ENCODE peak calls at places on chromosomes 5 and 9, in six cellular contexts. N is IMR-90, R is AG10803, F is neural progenitor cell, J is foreskin fibroblast, P is HEK293T. Z is an unnamed sample.

GRCh38 chr5:90640484-90641059 is 82.0 kb downstream of the ADGRV1 start:
- DNase-seq in N (no peak), R (no peak), F (peak), J (no peak), P (no peak), Z (peak)

GRCh38 chr9:113719919-113720318 is 156.2 kb upstream of the ZNF618 start:
- DNase-seq in N (no peak), R (no peak), F (no peak), J (no peak), P (no peak), Z (no peak)

GRCh38 chr5:178502401-178503100 is 87.6 kb downstream of the COL23A1 start:
- DNase-seq in N (no peak), R (peak), F (no peak), J (no peak), P (no peak), Z (no peak)

GRCh38 chr5:150485770-150486401 is 22.0 kb upstream of the NDST1 start:
- DNase-seq in N (peak), R (peak), F (peak), J (peak), P (peak), Z (peak)

GRCh38 chr9:8486095-8486494 is 686.5 kb upstream of the DMAC1 start:
- DNase-seq in N (no peak), R (no peak), F (peak), J (peak), P (peak), Z (no peak)

GRCh38 chr5:169980418-169981053 is at the start of gene INSYN2B:
- DNase-seq in N (peak), R (peak), F (peak), J (peak), P (peak), Z (peak)

GRCh38 chr5:74647096-74647495 is 6.6 kb upstream of the ENC1 start:
- DNase-seq in N (no peak), R (no peak), F (no peak), J (no peak), P (no peak), Z (peak)

GRCh38 chr9:70517926-70518325 is 103.5 kb upstream of the KLF9 start:
- DNase-seq in N (no peak), R (no peak), F (no peak), J (no peak), P (no peak), Z (no peak)

GRCh38 chr9:121825481-121825830 is 174.0 kb downstream of the DAB2IP start:
- DNase-seq in N (no peak), R (no peak), F (no peak), J (peak), P (no peak), Z (no peak)

GRCh38 chr9:136133191-136133958 is 14.7 kb upstream of the TMEM250 start:
- DNase-seq in N (no peak), R (no peak), F (peak), J (peak), P (peak), Z (peak)

GRCh38 chr5:109866051-109866450 is 176.3 kb downstream of the MAN2A1 start:
- DNase-seq in N (peak), R (peak), F (no peak), J (peak), P (no peak), Z (no peak)

GRCh38 chr9:116501871-116502270 is 185.2 kb upstream of the TRIM32 start:
- DNase-seq in N (peak), R (peak), F (no peak), J (peak), P (no peak), Z (no peak)

GRCh38 chr5:143648696-143649095 is 163.3 kb upstream of the HMHB1 start:
- DNase-seq in N (no peak), R (no peak), F (no peak), J (no peak), P (no peak), Z (no peak)

GRCh38 chr5:127353339-127353738 is 62.7 kb downstream of the MEGF10 start:
- DNase-seq in N (no peak), R (no peak), F (no peak), J (no peak), P (no peak), Z (no peak)

GRCh38 chr9:92763721-92764380 is 782 bp downstream of the BICD2 start:
- DNase-seq in N (no peak), R (no peak), F (peak), J (peak), P (peak), Z (peak)

GRCh38 chr5:107948377-107948776 is 277.6 kb upstream of the EFNA5 start:
- DNase-seq in N (no peak), R (no peak), F (no peak), J (no peak), P (peak), Z (no peak)

Z was measured in RPMI8226.